ENCODE peak calls at places on chromosome X, in five cellular contexts. C is NCI-H1105; U is NB4; A is stimulated activated CD4-positive, alpha-beta T cell treated with anti-CD3 and anti-CD28 coated beads, Interleukin-1b, Interleukin-23, amount 100 ng/mL, for 48 hours; T is ELR. H is an unnamed sample.

GRCh38 chrX:10450229-10450958 is 170.0 kb downstream of the MID1 start:
- DNase-seq in A (no peak), U (no peak), C (no peak), T (peak; percentile 81), H (no peak)

GRCh38 chrX:7278356-7278755 is 130.4 kb upstream of the PUDP start:
- DNase-seq in C (no peak), U (no peak), T (no peak), A (no peak), H (no peak)

GRCh38 chrX:128691872-128692271 is 639.7 kb upstream of the ACTRT1 start:
- DNase-seq in A (no peak), U (no peak), T (no peak), C (no peak), H (no peak)

GRCh38 chrX:132741706-132742105 is 216.7 kb downstream of the HS6ST2 start:
- DNase-seq in T (no peak), U (no peak), A (no peak), C (no peak), H (no peak)

GRCh38 chrX:24396236-24396929 is 35.9 kb downstream of the SUPT20HL1 start:
- DNase-seq in T (no peak), C (peak; percentile 1), A (no peak), U (peak; percentile 56), H (no peak)

GRCh38 chrX:12814434-12814833 is 23.2 kb downstream of the PRPS2 start:
- DNase-seq in U (peak; percentile 52), C (peak; percentile 23), T (peak; percentile 54), A (no peak), H (peak; percentile 8)

GRCh38 chrX:140504371-140505324 is at the start of gene SOX3:
- DNase-seq in C (no peak), T (no peak), A (no peak), U (no peak), H (no peak)

GRCh38 chrX:53441531-53442321 is 7.6 kb upstream of the HSD17B10 start:
- DNase-seq in C (peak; percentile 84), A (peak; percentile 76), U (peak; percentile 92), T (peak; percentile 80), H (peak; percentile 73)

GRCh38 chrX:138885886-138886285 is 174.4 kb upstream of the FGF13 start:
- DNase-seq in U (no peak), A (no peak), C (no peak), T (peak; percentile 26), H (no peak)

GRCh38 chrX:102624105-102624504 is 24.8 kb downstream of the ARMCX5 start:
- DNase-seq in A (no peak), U (no peak), T (no peak), C (no peak), H (no peak)

GRCh38 chrX:150533863-150534262 is 34.6 kb upstream of the MTM1 start:
- DNase-seq in A (no peak), T (peak; percentile 35), C (no peak), U (peak; percentile 41), H (no peak)

GRCh38 chrX:45623266-45623665 is 422.6 kb upstream of the DIPK2B start:
- DNase-seq in A (no peak), U (no peak), T (peak; percentile 84), C (no peak), H (no peak)

GRCh38 chrX:11751261-11751660 is 6.8 kb upstream of the MSL3 start:
- DNase-seq in A (no peak), C (no peak), U (no peak), T (no peak), H (no peak)

GRCh38 chrX:15418041-15418706 is 34.0 kb upstream of the VEGFD start:
- DNase-seq in U (no peak), C (no peak), A (no peak), T (peak; percentile 3), H (no peak)

GRCh38 chrX:124212622-124213021 is 119.8 kb upstream of the TEX13D start:
- DNase-seq in T (no peak), U (peak; percentile 86), C (no peak), A (peak; percentile 27), H (peak; percentile 69)

GRCh38 chrX:16882702-16883486 is 12.7 kb upstream of the RBBP7 start:
- DNase-seq in C (peak; percentile 76), T (peak; percentile 68), U (peak; percentile 75), A (peak; percentile 65), H (peak; percentile 42)

GRCh38 chrX:84123585-84123984 is 64.4 kb downstream of the RPS6KA6 start:
- DNase-seq in U (no peak), C (no peak), A (no peak), T (no peak), H (no peak)

GRCh38 chrX:51922561-51922960 is 29.1 kb downstream of the MAGED1 start:
- DNase-seq in A (no peak), T (no peak), U (no peak), C (no peak), H (no peak)

GRCh38 chrX:48507246-48507645 is 1.5 kb upstream of the PORCN start:
- DNase-seq in C (no peak), A (no peak), U (no peak), T (no peak), H (no peak)

GRCh38 chrX:137945470-137945869 is 379.5 kb downstream of the ZIC3 start:
- DNase-seq in U (no peak), T (no peak), A (no peak), C (no peak), H (no peak)